ENCODE peak calls at places on chromosomes 3 and 15, in seven cellular contexts. One of them, this sample, is unnamed.

GRCh38 chr15:27865323-27865922 is 233.7 kb downstream of the OCA2 start:
- DNase-seq in upper lobe of left lung: no peak
- DNase-seq in heart left ventricle: no peak
- DNase-seq in HEK293T: no peak
- DNase-seq in sciatic nerve: no peak
- DNase-seq in hepatic stellate cell: no peak
- DNase-seq in kidney tubule cell: no peak
- DNase-seq in this sample: no peak

GRCh38 chr3:195037017-195037373 is 234.0 kb downstream of the XXYLT1 start:
- DNase-seq in sciatic nerve: no peak
- DNase-seq in heart left ventricle: no peak
- DNase-seq in HEK293T: no peak
- DNase-seq in upper lobe of left lung: no peak
- DNase-seq in kidney tubule cell: no peak
- DNase-seq in hepatic stellate cell: no peak
- DNase-seq in this sample: no peak

GRCh38 chr3:24242012-24242698 is 252.5 kb downstream of the THRB start:
- DNase-seq in heart left ventricle: no peak
- DNase-seq in HEK293T: no peak
- DNase-seq in hepatic stellate cell: peak; percentile 4
- DNase-seq in upper lobe of left lung: no peak
- DNase-seq in sciatic nerve: no peak
- DNase-seq in kidney tubule cell: peak; percentile 72
- DNase-seq in this sample: no peak

GRCh38 chr3:175073209-175073905 is 214.2 kb downstream of the NAALADL2 start:
- DNase-seq in heart left ventricle: no peak
- DNase-seq in hepatic stellate cell: no peak
- DNase-seq in kidney tubule cell: no peak
- DNase-seq in sciatic nerve: no peak
- DNase-seq in HEK293T: no peak
- DNase-seq in upper lobe of left lung: no peak
- DNase-seq in this sample: no peak

GRCh38 chr3:173743512-173743911 is 346.0 kb downstream of the NLGN1 start:
- DNase-seq in HEK293T: no peak
- DNase-seq in upper lobe of left lung: no peak
- DNase-seq in kidney tubule cell: no peak
- DNase-seq in hepatic stellate cell: no peak
- DNase-seq in sciatic nerve: no peak
- DNase-seq in heart left ventricle: no peak
- DNase-seq in this sample: no peak

GRCh38 chr3:142910280-142910679 is 21.4 kb upstream of the PCOLCE2 start:
- DNase-seq in sciatic nerve: no peak
- DNase-seq in hepatic stellate cell: no peak
- DNase-seq in heart left ventricle: no peak
- DNase-seq in HEK293T: no peak
- DNase-seq in kidney tubule cell: peak; percentile 20
- DNase-seq in upper lobe of left lung: no peak
- DNase-seq in this sample: no peak

GRCh38 chr3:124034016-124034808 is 42.3 kb upstream of the ROPN1 start:
- DNase-seq in upper lobe of left lung: peak; percentile 85
- DNase-seq in heart left ventricle: peak; percentile 65
- DNase-seq in sciatic nerve: no peak
- DNase-seq in HEK293T: peak; percentile 22
- DNase-seq in hepatic stellate cell: peak; percentile 8
- DNase-seq in kidney tubule cell: peak; percentile 27
- DNase-seq in this sample: no peak

GRCh38 chr3:110902453-110903085 is 169.0 kb upstream of the NECTIN3 start:
- DNase-seq in upper lobe of left lung: no peak
- DNase-seq in heart left ventricle: no peak
- DNase-seq in hepatic stellate cell: no peak
- DNase-seq in HEK293T: no peak
- DNase-seq in kidney tubule cell: no peak
- DNase-seq in sciatic nerve: no peak
- DNase-seq in this sample: no peak

GRCh38 chr15:64697911-64698369 is 77.4 kb downstream of the RBPMS2 start:
- DNase-seq in heart left ventricle: no peak
- DNase-seq in sciatic nerve: no peak
- DNase-seq in HEK293T: no peak
- DNase-seq in kidney tubule cell: peak; percentile 72
- DNase-seq in upper lobe of left lung: no peak
- DNase-seq in hepatic stellate cell: no peak
- DNase-seq in this sample: no peak

GRCh38 chr3:163745204-163745603 is 1333.1 kb downstream of the SI start:
- DNase-seq in upper lobe of left lung: no peak
- DNase-seq in heart left ventricle: no peak
- DNase-seq in sciatic nerve: no peak
- DNase-seq in hepatic stellate cell: no peak
- DNase-seq in HEK293T: no peak
- DNase-seq in kidney tubule cell: no peak
- DNase-seq in this sample: no peak

GRCh38 chr3:42864321-42864950 is 11.2 kb downstream of the CYP8B1 start:
- DNase-seq in upper lobe of left lung: no peak
- DNase-seq in heart left ventricle: no peak
- DNase-seq in HEK293T: no peak
- DNase-seq in kidney tubule cell: no peak
- DNase-seq in hepatic stellate cell: no peak
- DNase-seq in sciatic nerve: no peak
- DNase-seq in this sample: no peak

GRCh38 chr3:53196575-53197407 is 35.8 kb downstream of the PRKCD start:
- DNase-seq in HEK293T: no peak
- DNase-seq in hepatic stellate cell: no peak
- DNase-seq in kidney tubule cell: peak; percentile 17
- DNase-seq in upper lobe of left lung: no peak
- DNase-seq in heart left ventricle: no peak
- DNase-seq in sciatic nerve: no peak
- DNase-seq in this sample: peak; percentile 79

GRCh38 chr3:44995142-44995770 is 19.2 kb downstream of the EXOSC7 start:
- DNase-seq in heart left ventricle: no peak
- DNase-seq in upper lobe of left lung: peak; percentile 33
- DNase-seq in sciatic nerve: peak; percentile 69
- DNase-seq in HEK293T: peak; percentile 48
- DNase-seq in hepatic stellate cell: peak; percentile 54
- DNase-seq in kidney tubule cell: peak; percentile 29
- DNase-seq in this sample: no peak

GRCh38 chr3:9043063-9043462 is 79.8 kb upstream of the RAD18 start:
- DNase-seq in kidney tubule cell: no peak
- DNase-seq in sciatic nerve: no peak
- DNase-seq in hepatic stellate cell: no peak
- DNase-seq in HEK293T: no peak
- DNase-seq in heart left ventricle: no peak
- DNase-seq in upper lobe of left lung: no peak
- DNase-seq in this sample: no peak

GRCh38 chr3:186057594-186057993 is 51.3 kb downstream of the ETV5 start:
- DNase-seq in kidney tubule cell: peak; percentile 33
- DNase-seq in hepatic stellate cell: no peak
- DNase-seq in heart left ventricle: no peak
- DNase-seq in HEK293T: no peak
- DNase-seq in sciatic nerve: no peak
- DNase-seq in upper lobe of left lung: no peak
- DNase-seq in this sample: no peak

GRCh38 chr3:16060358-16060852 is 114.1 kb upstream of the GALNT15 start:
- DNase-seq in hepatic stellate cell: peak; percentile 89
- DNase-seq in kidney tubule cell: peak; percentile 98
- DNase-seq in heart left ventricle: no peak
- DNase-seq in sciatic nerve: peak; percentile 68
- DNase-seq in HEK293T: peak; percentile 21
- DNase-seq in upper lobe of left lung: no peak
- DNase-seq in this sample: no peak

GRCh38 chr15:71114887-71115566 is at the start of gene THSD4:
- DNase-seq in upper lobe of left lung: peak; percentile 96
- DNase-seq in HEK293T: peak; percentile 90
- DNase-seq in heart left ventricle: peak; percentile 83
- DNase-seq in kidney tubule cell: peak; percentile 84
- DNase-seq in sciatic nerve: peak; percentile 73
- DNase-seq in hepatic stellate cell: peak; percentile 89
- DNase-seq in this sample: no peak